ENCODE peak calls at places on chromosome 9, in five cellular contexts. J is left ventricle myocardium inferior, T is GM04504, H is ACHN, I is A549. C is an unnamed sample.

GRCh38 chr9:121267689-121268597 is at the start of gene GSN:
- DNase-seq in J (peak), I (peak), T (no peak), H (peak), C (peak)

GRCh38 chr9:132001550-132001949 is 78.1 kb downstream of the MED27 start:
- DNase-seq in T (no peak), I (no peak), J (no peak), H (no peak), C (no peak)

GRCh38 chr9:106529616-106530015 is 333.4 kb upstream of the ZNF462 start:
- DNase-seq in I (no peak), T (no peak), H (no peak), J (no peak), C (no peak)

GRCh38 chr9:127562841-127563523 is 49.1 kb upstream of the STXBP1 start:
- DNase-seq in I (peak), J (no peak), T (no peak), H (peak), C (peak)

GRCh38 chr9:130196643-130197042 is 24.4 kb downstream of the NCS1 start:
- DNase-seq in J (no peak), I (no peak), T (no peak), H (no peak), C (no peak)

GRCh38 chr9:115593587-115594091 is 475.7 kb upstream of the TNC start:
- DNase-seq in H (peak), T (no peak), I (peak), J (no peak), C (peak)

GRCh38 chr9:105148328-105149006 is 96.0 kb upstream of the SLC44A1 start:
- DNase-seq in J (no peak), I (peak), H (peak), T (no peak), C (no peak)

GRCh38 chr9:13064676-13065075 is 214.8 kb downstream of the MPDZ start:
- DNase-seq in T (no peak), I (no peak), H (no peak), J (no peak), C (no peak)

GRCh38 chr9:122930933-122931850 is at the start of gene ZBTB26:
- DNase-seq in I (peak), T (peak), J (peak), H (peak), C (peak)

GRCh38 chr9:111443454-111443853 is 40.7 kb downstream of the ECPAS start:
- DNase-seq in J (no peak), T (no peak), H (no peak), I (no peak), C (no peak)

GRCh38 chr9:101639301-101639700 is 44.5 kb upstream of the PPP3R2 start:
- DNase-seq in H (no peak), J (no peak), I (no peak), T (no peak), C (no peak)

GRCh38 chr9:111375817-111376564 is 46.0 kb upstream of the OR2K2 start:
- DNase-seq in H (no peak), I (no peak), J (no peak), T (no peak), C (no peak)

GRCh38 chr9:38707885-38708640 is 11.9 kb downstream of the FAM240B start:
- DNase-seq in J (no peak), T (no peak), I (peak), H (peak), C (peak)